ENCODE peak calls at places on chromosomes 16 and 17, in nine cellular contexts. T is HT1080; R is T-helper 22 cell; S is stimulated activated CD8-positive, alpha-beta memory T cell treated with anti-CD3 and anti-CD28 coated beads, Interleukin-4, amount 100 ng/mL, for 1 hour; D is fibroblast of lung; Q is activated T-cell treated with anti-CD3 and anti-CD28 coated beads, Interleukin-2, amount 50 U/mL, for 72 hours; N is fibroblast of the conjunctiva; A is amniotic epithelial cell; V is pons. B is an unnamed sample.

GRCh38 chr16:19213885-19214284 is 45.8 kb downstream of the SYT17 start:
- DNase-seq in N (no peak), V (no peak), R (no peak), T (no peak), A (no peak), Q (no peak), D (no peak), S (no peak), B (no peak)

GRCh38 chr17:35044181-35044580 is 19.3 kb downstream of the RFFL start:
- DNase-seq in Q (no peak), A (no peak), R (no peak), V (no peak), S (no peak), N (no peak), T (no peak), D (no peak), B (no peak)

GRCh38 chr17:9725575-9725974 is 65.8 kb downstream of the DHRS7C start:
- DNase-seq in D (no peak), A (no peak), R (no peak), N (no peak), V (peak; percentile 49), S (no peak), T (peak; percentile 56), Q (no peak), B (no peak)

GRCh38 chr17:80248894-80249710 is 11.6 kb upstream of the RNF213 start:
- DNase-seq in T (no peak), S (no peak), V (no peak), Q (no peak), R (no peak), A (no peak), D (no peak), N (no peak), B (no peak)

GRCh38 chr17:19760781-19761180 is 12.7 kb upstream of the ALDH3A1 start:
- DNase-seq in T (no peak), R (no peak), Q (no peak), V (no peak), N (no peak), D (no peak), A (no peak), S (no peak), B (no peak)

GRCh38 chr17:61334673-61335072 is 65.0 kb upstream of the TBX2 start:
- DNase-seq in D (no peak), A (no peak), Q (no peak), R (no peak), S (no peak), T (no peak), N (no peak), V (no peak), B (no peak)

GRCh38 chr16:67673712-67674580 is 7.3 kb downstream of the C16orf86 start:
- DNase-seq in T (no peak), D (peak; percentile 30), S (no peak), R (no peak), N (no peak), V (peak; percentile 74), A (no peak), Q (no peak), B (no peak)

GRCh38 chr16:19963306-19963705 is 78.7 kb upstream of the GPRC5B start:
- DNase-seq in T (no peak), N (no peak), Q (no peak), R (no peak), A (no peak), S (no peak), V (peak; percentile 9), D (no peak), B (no peak)

GRCh38 chr17:42833771-42834422 is 700 bp downstream of the PSME3 start:
- DNase-seq in N (no peak), Q (peak; percentile 7), S (no peak), V (no peak), D (no peak), R (no peak), A (no peak), T (no peak), B (no peak)

GRCh38 chr17:68591583-68591982 is 9.6 kb downstream of the FAM20A start:
- DNase-seq in N (no peak), A (peak; percentile 55), V (no peak), T (peak; percentile 51), S (no peak), Q (peak; percentile 7), D (no peak), R (no peak), B (no peak)

GRCh38 chr16:87203060-87203656 is 114.0 kb downstream of the C16orf95 start:
- DNase-seq in A (peak; percentile 90), D (peak; percentile 84), T (peak; percentile 51), N (peak; percentile 73), V (peak; percentile 52), S (no peak), Q (peak; percentile 74), R (no peak), B (peak; percentile 49)

GRCh38 chr17:3993493-3994220 is 29.4 kb upstream of the ATP2A3 start:
- DNase-seq in D (peak; percentile 16), Q (no peak), V (no peak), R (no peak), A (no peak), N (no peak), T (no peak), S (no peak), B (no peak)

GRCh38 chr16:50835358-50836060 is 93.6 kb downstream of the CYLD start:
- DNase-seq in N (no peak), S (no peak), R (no peak), A (no peak), D (no peak), V (no peak), T (no peak), Q (no peak), B (no peak)

GRCh38 chr16:12272264-12272663 is 295.7 kb downstream of the SNX29 start:
- DNase-seq in T (no peak), D (no peak), S (no peak), N (no peak), R (no peak), A (no peak), Q (no peak), V (no peak), B (no peak)

GRCh38 chr16:85891776-85892166 is 7.2 kb upstream of the IRF8 start:
- DNase-seq in V (no peak), D (no peak), S (no peak), N (no peak), T (no peak), Q (no peak), A (no peak), R (no peak), B (no peak)

GRCh38 chr16:606656-607307 is 16.9 kb downstream of the RAB40C start:
- DNase-seq in D (no peak), R (no peak), T (no peak), Q (no peak), A (no peak), S (no peak), N (no peak), V (no peak), B (no peak)

GRCh38 chr16:22878955-22879354 is 65.0 kb downstream of the HS3ST2 start:
- DNase-seq in A (no peak), V (no peak), N (no peak), T (no peak), R (no peak), Q (no peak), S (no peak), D (no peak), B (no peak)

GRCh38 chr17:21289902-21290571 is 5.5 kb downstream of the MAP2K3 start:
- DNase-seq in Q (no peak), A (no peak), T (no peak), V (no peak), D (no peak), R (no peak), N (no peak), S (no peak), B (no peak)

B was measured in AG09319.